ENCODE peak calls at places on chromosomes 11 and 22, in six cellular contexts. I is H9, V is right lobe of liver, A is tibial nerve, X is PC-3, D is sigmoid colon. M is an unnamed sample. For H3K9me3, the result is how much of the 10 kb centered on the place peaks cover.

GRCh38 chr22:35352214-35353111 is 28.4 kb upstream of the HMOX1 start:
- DNase-seq in I (peak), V (peak), A (peak), X (peak), D (peak), M (no peak)

GRCh38 chr11:118186346-118187107 is 10.1 kb upstream of the SCN2B start:
- DNase-seq in I (no peak), V (no peak), A (no peak), X (no peak), D (no peak), M (no peak)

GRCh38 chr22:30863161-30863833 is 105.3 kb downstream of the MORC2 start:
- DNase-seq in I (peak), V (no peak), A (no peak), X (no peak), D (peak), M (no peak)

GRCh38 chr11:71108013-71108865 is 144.1 kb downstream of the SHANK2 start:
- DNase-seq in I (no peak), V (no peak), A (no peak), X (no peak), D (no peak), M (no peak)

GRCh38 chr11:40328890-40329617 is 1130.4 kb downstream of the LRRC4C start:
- DNase-seq in I (no peak), V (peak), A (peak), X (peak), D (peak), M (no peak)

GRCh38 chr22:40415531-40416266 is 45.3 kb downstream of the SGSM3 start:
- DNase-seq in I (no peak), V (no peak), A (no peak), X (no peak), D (no peak), M (no peak)

GRCh38 chr11:103202048-103202651 is 92.9 kb downstream of the DYNC2H1 start:
- DNase-seq in I (no peak), V (no peak), A (no peak), X (peak), D (no peak), M (no peak)

GRCh38 chr11:66288138-66288865 is 641 bp downstream of the YIF1A start:
- DNase-seq in I (no peak), V (peak), A (no peak), X (peak), D (peak), M (no peak)

GRCh38 chr22:45997077-45997774 is 20.3 kb upstream of the WNT7B start:
- DNase-seq in I (peak), V (peak), A (peak), X (peak), D (peak), M (no peak)

GRCh38 chr22:19874307-19875060 is 19.8 kb upstream of the GNB1L start:
- DNase-seq in I (peak), V (peak), A (no peak), X (no peak), D (peak), M (peak)

DNA sequence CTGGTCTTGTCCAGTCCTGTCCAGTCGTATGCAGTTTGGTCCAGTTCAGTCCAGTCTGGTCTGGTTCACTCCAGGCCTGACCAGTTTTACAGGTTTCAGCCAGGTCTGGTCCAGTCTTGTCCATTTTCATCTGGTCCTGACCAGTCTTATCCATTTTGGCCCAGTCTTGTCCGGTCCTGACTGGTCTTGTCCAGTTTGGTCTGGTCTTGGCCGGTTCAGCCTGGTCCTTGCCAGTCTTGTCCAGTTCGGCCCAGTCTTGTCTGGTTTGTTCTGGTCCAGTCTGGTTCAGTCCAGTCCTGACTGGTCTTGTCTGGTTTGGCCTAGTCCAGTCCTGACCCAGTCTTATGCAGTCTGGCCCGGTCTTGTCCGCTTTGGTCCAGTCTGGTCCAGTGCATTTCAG is 380.2 kb downstream of the OR4C45 start:
- DNase-seq in I (no peak), V (no peak), A (no peak), X (no peak), D (no peak), M (no peak)
- H3K9me3 ChIP-seq in I (half or more), V (under half), A (under half), X (under half), D (under half), M (under half)

DNA sequence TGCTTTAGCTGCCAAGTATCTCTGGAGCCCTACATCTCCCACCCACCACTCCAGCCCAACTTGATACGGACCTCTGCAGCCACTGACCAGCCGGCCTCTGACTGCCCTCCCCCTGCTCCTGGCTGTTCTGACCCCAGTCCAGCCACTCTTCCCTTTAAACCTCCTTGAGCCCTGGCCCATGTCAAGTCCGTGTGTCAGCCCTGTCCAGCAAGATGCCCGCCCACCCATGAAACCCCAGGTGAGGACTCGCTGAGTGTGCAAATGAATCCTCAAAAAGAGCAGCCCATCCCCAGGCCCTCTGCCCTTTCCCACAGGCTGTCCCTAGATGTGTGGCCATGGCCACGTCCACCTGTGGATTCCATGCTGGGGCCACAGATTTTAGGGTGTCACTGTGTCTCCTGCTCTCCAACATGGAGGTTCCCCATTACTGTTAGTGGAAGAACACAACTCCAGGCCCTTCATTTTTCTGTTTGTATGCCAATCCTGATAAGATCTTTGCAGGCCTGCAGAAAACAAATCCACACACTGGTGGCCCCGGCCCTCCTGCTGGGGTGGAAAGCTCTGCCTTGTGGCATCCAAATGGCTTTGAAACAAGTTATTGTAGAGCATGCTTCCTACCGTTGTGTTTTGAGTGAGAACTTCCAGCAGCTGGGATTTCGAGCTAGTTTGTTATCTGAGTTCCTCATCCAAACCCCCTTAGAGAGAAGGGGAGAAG is 22.7 kb upstream of the ADORA2A start:
- DNase-seq in I (no peak), V (peak), A (no peak), X (no peak), D (no peak), M (no peak)
- H3K9me3 ChIP-seq in I (under half), V (under half), A (under half), X (under half), D (under half), M (under half)

GRCh38 chr11:2657697-2658284 is 42.0 kb downstream of the KCNQ1OT1 start:
- DNase-seq in I (no peak), V (no peak), A (no peak), X (no peak), D (no peak), M (no peak)
- H3K9me3 ChIP-seq in I (half or more), V (under half), A (half or more), X (under half), D (under half), M (under half)

DNA sequence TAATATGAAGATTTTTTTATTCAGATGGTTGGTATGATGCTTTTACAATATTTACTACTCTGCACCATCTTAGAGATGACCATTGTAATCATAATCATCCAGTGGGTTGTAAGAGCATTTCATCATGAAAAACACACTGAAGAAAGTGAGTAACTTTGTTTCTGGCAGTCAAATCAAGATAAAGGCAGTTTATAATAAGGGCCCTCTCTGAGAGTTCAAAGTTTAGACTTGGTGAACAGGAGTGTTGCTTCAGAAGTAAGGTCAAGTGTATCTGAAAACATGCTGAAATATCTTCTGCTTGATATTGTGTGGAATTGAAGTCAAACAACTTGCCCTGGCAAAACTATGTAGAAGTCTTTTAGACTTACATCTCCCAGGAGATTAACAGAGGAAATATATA is 19.5 kb upstream of the MS4A8 start:
- DNase-seq in I (no peak), V (no peak), A (no peak), X (no peak), D (no peak), M (no peak)
- H3K9me3 ChIP-seq in I (under half), V (under half), A (under half), X (under half), D (under half), M (under half)

DNA sequence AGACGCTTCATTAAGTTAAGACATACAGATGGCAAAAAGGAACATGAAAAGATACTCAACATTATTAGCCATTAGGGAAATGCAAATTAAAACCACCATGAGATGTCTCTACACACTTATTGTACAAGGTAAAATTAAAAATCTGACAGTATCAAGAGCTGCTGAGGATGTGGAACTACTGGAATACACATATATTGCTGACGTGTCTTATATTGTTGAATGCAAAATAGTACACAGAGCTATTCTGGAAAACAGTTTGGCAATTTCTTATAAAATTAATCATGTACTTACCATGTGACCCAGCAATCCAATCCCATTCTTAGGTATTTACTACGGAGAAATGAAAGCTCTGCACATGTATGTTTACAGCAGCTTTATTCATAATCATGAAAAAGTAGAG is 742.5 kb downstream of the TBC1D22A start:
- DNase-seq in I (no peak), V (no peak), A (no peak), X (no peak), D (no peak), M (no peak)
- H3K9me3 ChIP-seq in I (under half), V (under half), A (under half), X (under half), D (under half), M (under half)

GRCh38 chr11:108724974-108725689 is 60.3 kb downstream of the DDX10 start:
- DNase-seq in I (no peak), V (no peak), A (no peak), X (no peak), D (no peak), M (no peak)
- H3K9me3 ChIP-seq in I (under half), V (under half), A (under half), X (under half), D (under half), M (under half)

DNA sequence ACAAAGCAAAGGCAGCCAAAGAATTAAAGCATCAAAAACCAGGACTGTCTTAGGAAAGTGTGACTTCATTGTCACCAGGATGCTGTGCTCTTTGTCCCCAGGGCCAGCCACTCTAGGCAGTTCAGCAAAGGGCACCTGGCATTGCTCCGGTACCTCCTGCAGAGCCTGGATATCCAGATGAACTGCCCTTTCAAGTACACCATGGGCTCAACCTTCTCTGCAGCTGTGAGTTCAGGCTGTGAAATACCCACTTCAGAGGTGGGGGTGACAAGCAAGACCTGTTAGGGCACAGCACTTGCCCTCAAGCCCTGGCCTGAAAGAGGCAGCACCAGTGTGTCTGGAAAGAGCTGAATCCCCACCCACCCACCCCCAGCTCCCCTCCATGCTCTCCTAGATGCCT is 44.5 kb downstream of the KCNQ1OT1 start:
- DNase-seq in I (no peak), V (no peak), A (no peak), X (no peak), D (no peak), M (no peak)
- H3K9me3 ChIP-seq in I (half or more), V (under half), A (half or more), X (under half), D (under half), M (under half)